ENCODE peak calls at places on chromosomes 16 and 17, in seven cellular contexts. J, X, I, W, M, K and S are unnamed samples.

GRCh38 chr17:74354123-74354522 is 7.5 kb downstream of the BTBD17 start:
- DNase-seq in J (peak; percentile 55), X (no peak), I (peak; percentile 82), W (no peak), M (peak; percentile 51), K (peak; percentile 34), S (peak; percentile 48)

GRCh38 chr17:40431231-40431602 is 12.0 kb upstream of the IGFBP4 start:
- DNase-seq in J (no peak), X (peak; percentile 49), I (no peak), W (peak; percentile 30), M (no peak), K (no peak), S (no peak)

GRCh38 chr17:73791644-73792043 is 147.4 kb upstream of the SDK2 start:
- DNase-seq in J (no peak), X (no peak), I (no peak), W (no peak), M (no peak), K (no peak), S (no peak)

GRCh38 chr17:31811021-31811565 is 48.0 kb downstream of the COPRS start:
- DNase-seq in J (no peak), X (no peak), I (no peak), W (no peak), M (no peak), K (no peak), S (no peak)

GRCh38 chr16:61909074-61909473 is 127.2 kb downstream of the CDH8 start:
- DNase-seq in J (no peak), X (no peak), I (no peak), W (no peak), M (no peak), K (no peak), S (no peak)

GRCh38 chr17:81436294-81436849 is 41.1 kb downstream of the BAHCC1 start:
- DNase-seq in J (no peak), X (no peak), I (peak; percentile 56), W (peak; percentile 81), M (peak; percentile 86), K (no peak), S (no peak)

GRCh38 chr17:2198917-2199316 is 104.7 kb downstream of the SMG6 start:
- DNase-seq in J (no peak), X (no peak), I (no peak), W (no peak), M (no peak), K (no peak), S (no peak)

GRCh38 chr16:23365602-23366240 is 63.6 kb downstream of the SCNN1B start:
- DNase-seq in J (no peak), X (no peak), I (peak; percentile 40), W (no peak), M (no peak), K (no peak), S (peak; percentile 23)

GRCh38 chr16:15567823-15568222 is 75.1 kb downstream of the MARF1 start:
- DNase-seq in J (no peak), X (no peak), I (no peak), W (no peak), M (no peak), K (no peak), S (no peak)

GRCh38 chr16:73011926-73012325 is 36.0 kb downstream of the ZFHX3 start:
- DNase-seq in J (no peak), X (no peak), I (no peak), W (peak; percentile 30), M (no peak), K (no peak), S (peak; percentile 41)

GRCh38 chr17:3626831-3627565 is 9.1 kb downstream of the SHPK start:
- DNase-seq in J (no peak), X (no peak), I (no peak), W (no peak), M (no peak), K (no peak), S (no peak)

GRCh38 chr17:32103476-32104113 is 38.7 kb upstream of the RHOT1 start:
- DNase-seq in J (no peak), X (no peak), I (no peak), W (no peak), M (no peak), K (peak; percentile 43), S (no peak)

GRCh38 chr17:69590690-69591089 is 176.2 kb downstream of the MAP2K6 start:
- DNase-seq in J (no peak), X (no peak), I (no peak), W (no peak), M (no peak), K (no peak), S (no peak)

GRCh38 chr16:50354629-50355456 is 13.9 kb downstream of the BRD7 start:
- DNase-seq in J (no peak), X (no peak), I (no peak), W (no peak), M (no peak), K (no peak), S (no peak)

GRCh38 chr17:81563861-81564586 is 11.9 kb upstream of the FAAP100 start:
- DNase-seq in J (no peak), X (no peak), I (peak; percentile 76), W (no peak), M (peak; percentile 11), K (no peak), S (no peak)

GRCh38 chr16:50460538-50461399 is 87.4 kb upstream of the NKD1 start:
- DNase-seq in J (no peak), X (peak; percentile 49), I (no peak), W (peak; percentile 33), M (no peak), K (peak; percentile 64), S (no peak)

GRCh38 chr16:54284931-54285413 is 1.6 kb downstream of the IRX3 start:
- DNase-seq in J (no peak), X (peak; percentile 76), I (peak; percentile 18), W (no peak), M (peak; percentile 51), K (no peak), S (no peak)

DNA sequence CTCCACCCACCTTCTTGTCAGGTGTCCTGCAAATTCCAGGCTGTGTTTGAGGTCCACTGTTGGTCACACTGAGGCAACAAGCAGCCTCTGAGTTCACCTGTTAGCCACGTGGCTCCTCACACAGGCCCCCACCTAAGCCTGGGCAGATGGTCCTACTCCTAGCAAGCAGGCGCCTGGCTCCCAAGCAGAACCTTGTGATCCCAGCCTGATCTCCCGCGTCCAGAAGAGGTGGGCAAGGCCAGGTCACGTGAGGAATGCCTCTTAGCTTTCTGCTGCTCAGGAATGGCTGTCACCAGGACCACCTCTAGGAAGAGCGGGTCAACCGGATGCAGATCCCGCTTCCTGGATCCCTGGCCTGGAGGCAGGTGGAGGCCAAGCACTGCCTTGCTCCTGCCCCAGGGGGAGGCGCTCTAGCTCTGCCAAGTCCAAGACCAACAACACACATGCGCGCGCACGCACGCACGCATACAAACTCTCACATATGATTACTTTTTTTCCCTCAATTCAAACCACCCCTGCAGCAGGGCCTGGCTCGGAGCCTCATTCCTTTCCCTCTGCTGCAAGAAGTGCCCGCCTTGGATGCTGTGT is 9.5 kb downstream of the CYB561 start:
- DNase-seq in J (no peak), X (no peak), I (peak; percentile 71), W (no peak), M (no peak), K (peak; percentile 63), S (no peak)
- TF ChIP-seq CTCF in J (no peak), X (no peak), I (peak; percentile 34), W (no peak), M (peak; percentile 33), K (no peak), S (no peak)

DNA sequence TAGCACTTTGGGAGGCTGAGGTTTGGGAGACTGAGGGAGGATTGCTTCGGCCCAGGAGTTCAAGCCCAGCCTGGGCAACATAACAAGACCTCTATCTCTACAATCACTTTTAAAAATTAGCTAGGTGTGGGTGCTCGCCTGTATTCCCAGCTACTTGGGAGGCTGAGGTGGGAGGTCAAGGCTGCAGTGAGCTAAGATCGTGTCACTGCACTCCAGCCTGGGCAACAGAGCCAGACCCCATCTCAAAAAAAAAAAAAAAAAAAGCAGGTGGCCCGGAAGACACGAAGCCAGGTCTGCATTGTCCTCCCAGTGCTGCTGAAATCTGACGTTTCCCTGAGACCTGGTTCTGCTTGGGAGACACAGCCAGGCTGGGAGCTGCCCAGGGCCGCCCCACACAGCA is 18.8 kb upstream of the TIMP2 start:
- DNase-seq in J (no peak), X (no peak), I (no peak), W (no peak), M (no peak), K (no peak), S (no peak)
- TF ChIP-seq POLR2A in J (no peak), X (no peak), I (no peak), W (no peak), M (no peak), K (no peak), S (no peak)

DNA sequence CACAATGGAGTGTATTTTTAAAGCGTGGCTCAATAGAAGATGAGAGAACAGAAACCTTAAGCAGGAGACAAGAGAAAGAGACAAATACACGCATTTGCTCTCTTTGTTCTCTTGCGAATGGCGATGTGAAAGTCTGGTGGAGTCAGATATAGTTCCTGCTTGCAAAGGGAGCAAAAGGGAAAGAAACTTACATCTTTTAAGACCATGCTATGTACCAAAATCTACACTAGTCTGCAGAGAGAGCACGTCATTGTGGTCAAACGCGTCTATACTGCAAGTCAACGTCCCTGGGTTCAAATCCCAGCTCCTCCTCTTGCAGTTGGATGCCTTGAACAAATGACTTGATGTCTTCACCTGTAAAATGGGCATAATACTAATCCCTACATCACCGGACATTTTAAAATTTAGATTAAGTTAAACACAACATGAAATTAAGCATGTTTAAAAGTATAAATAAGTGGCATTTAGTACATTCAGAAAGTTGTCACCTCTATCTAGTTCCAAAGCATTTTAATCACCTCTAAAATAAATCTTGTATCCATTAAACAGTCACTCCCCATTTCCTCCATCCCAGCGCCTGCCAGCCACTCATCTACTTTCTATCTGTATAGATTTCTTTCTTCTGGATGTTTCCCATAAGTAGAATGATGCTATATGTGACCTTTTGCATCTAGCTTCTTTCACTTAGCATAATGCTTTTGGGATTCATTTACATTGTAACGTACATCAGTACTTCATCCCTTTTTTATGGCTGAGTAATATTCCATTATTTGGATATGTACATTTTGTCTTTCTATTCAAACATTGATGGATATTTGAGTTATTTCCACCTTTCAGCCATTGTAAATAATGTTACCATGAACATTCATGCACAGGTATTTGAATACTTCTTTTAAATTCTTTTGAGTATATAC is 406.9 kb downstream of the TMEM114 start:
- DNase-seq in J (no peak), X (no peak), I (no peak), W (no peak), M (no peak), K (no peak), S (no peak)
- H3K4me1 ChIP-seq in J (no peaks in the 10 kb centered on the region), X (no peaks in the 10 kb centered on the region), I (no peaks in the 10 kb centered on the region), W (no peaks in the 10 kb centered on the region), M (no peaks in the 10 kb centered on the region), K (no peaks in the 10 kb centered on the region), S (no peaks in the 10 kb centered on the region)

DNA sequence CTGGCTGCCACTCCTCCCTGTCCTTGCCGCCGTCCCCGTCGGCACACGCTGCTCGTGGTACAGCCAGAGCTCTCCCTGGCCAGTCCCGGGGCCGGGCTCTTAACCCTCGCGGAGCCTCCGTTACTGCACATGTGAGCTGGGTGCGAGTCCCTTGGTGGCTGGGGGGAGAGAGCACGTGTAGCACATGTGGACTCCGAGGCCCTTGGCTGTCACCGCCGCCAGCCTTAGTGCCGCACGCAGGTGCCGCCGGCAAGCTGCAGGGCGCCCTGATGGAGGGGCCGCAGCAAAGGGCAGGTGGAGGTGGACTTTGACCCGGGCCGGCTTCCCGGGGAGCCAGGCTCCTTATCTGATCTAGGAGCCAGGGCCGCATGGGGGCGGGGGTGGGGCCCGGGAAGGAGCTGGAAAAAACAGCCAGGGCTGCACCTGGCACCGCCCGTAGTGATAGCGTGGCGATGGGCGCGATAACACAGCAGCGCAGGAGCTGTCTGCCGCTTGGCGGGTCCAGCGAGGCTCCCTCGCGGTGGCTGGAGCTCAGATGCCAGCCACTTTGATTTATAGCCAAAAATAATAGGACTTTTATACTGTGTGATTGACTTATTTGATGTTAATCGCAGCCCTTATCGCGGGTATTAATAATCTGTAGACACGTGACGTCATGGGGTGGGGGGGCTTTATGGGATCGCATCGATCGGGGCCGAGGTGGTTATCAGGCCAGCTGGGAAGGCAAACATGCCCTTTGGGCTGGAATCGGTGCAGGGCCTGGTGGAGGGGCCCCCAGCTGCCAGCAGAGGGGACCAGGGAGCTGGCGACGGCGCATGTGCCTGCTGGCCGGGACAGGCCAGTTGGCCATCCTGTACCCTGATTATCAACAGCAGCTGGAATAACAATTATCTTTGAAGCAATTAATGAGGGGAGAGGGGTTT is 35.1 kb downstream of the ZFPM1 start:
- DNase-seq in J (peak; percentile 92), X (no peak), I (no peak), W (no peak), M (no peak), K (peak; percentile 96), S (no peak)
- TF ChIP-seq CTCF in J (no peak), X (no peak), I (no peak), W (no peak), M (no peak), K (no peak), S (no peak)